ENCODE peak calls at places on chromosomes 1 and 21, in ten cellular contexts. N is mucosa of descending colon, J is HCT116, Z is thoracic aorta, D is cardiac muscle cell, I is brain microvascular endothelial cell, M is BJ, C is cardiac fibroblast, Q is right lobe of liver, G is fibroblast of lung. K is an unnamed sample.

GRCh38 chr1:38114231-38114630 is 67.6 kb upstream of the POU3F1 start:
- DNase-seq in N (no peak), J (no peak), Z (peak), D (no peak), I (no peak), M (no peak), C (no peak), Q (peak), G (peak), K (no peak)

GRCh38 chr1:238139713-238140112 is 249.0 kb upstream of the ZP4 start:
- DNase-seq in N (no peak), J (no peak), Z (no peak), D (no peak), I (no peak), M (no peak), C (no peak), Q (no peak), G (peak), K (no peak)

GRCh38 chr1:15026114-15026483 is 127.4 kb upstream of the TMEM51 start:
- DNase-seq in N (no peak), J (no peak), Z (no peak), D (no peak), I (no peak), M (no peak), C (no peak), Q (no peak), G (no peak), K (no peak)

GRCh38 chr1:151574575-151575529 is 34.7 kb downstream of the TUFT1 start:
- DNase-seq in N (no peak), J (peak), Z (no peak), D (no peak), I (peak), M (no peak), C (peak), Q (no peak), G (peak), K (no peak)

GRCh38 chr1:213443415-213443814 is 392.4 kb downstream of the RPS6KC1 start:
- DNase-seq in N (no peak), J (peak), Z (no peak), D (no peak), I (no peak), M (no peak), C (no peak), Q (no peak), G (no peak), K (no peak)

GRCh38 chr1:94721240-94721639 is 98.9 kb upstream of the SLC44A3 start:
- DNase-seq in N (no peak), J (no peak), Z (no peak), D (no peak), I (no peak), M (no peak), C (no peak), Q (no peak), G (no peak), K (no peak)

GRCh38 chr1:230824571-230825060 is 43.7 kb downstream of the C1orf198 start:
- DNase-seq in N (no peak), J (no peak), Z (no peak), D (no peak), I (no peak), M (no peak), C (peak), Q (no peak), G (peak), K (no peak)

GRCh38 chr1:117570988-117571409 is 34.8 kb upstream of the TENT5C start:
- DNase-seq in N (peak), J (no peak), Z (no peak), D (no peak), I (no peak), M (no peak), C (no peak), Q (no peak), G (no peak), K (no peak)

GRCh38 chr1:243712890-243713425 is 137.1 kb downstream of the AKT3 start:
- DNase-seq in N (no peak), J (peak), Z (no peak), D (no peak), I (no peak), M (no peak), C (peak), Q (no peak), G (peak), K (no peak)

GRCh38 chr1:108503062-108503740 is 53.1 kb downstream of the NBPF6 start:
- DNase-seq in N (no peak), J (no peak), Z (no peak), D (peak), I (peak), M (peak), C (peak), Q (no peak), G (peak), K (no peak)

GRCh38 chr1:45097944-45098343 is 85.9 kb downstream of the UROD start:
- DNase-seq in N (no peak), J (no peak), Z (no peak), D (no peak), I (peak), M (no peak), C (peak), Q (no peak), G (no peak), K (no peak)

GRCh38 chr1:28256197-28256827 is 3.0 kb upstream of the SESN2 start:
- DNase-seq in N (no peak), J (no peak), Z (no peak), D (no peak), I (no peak), M (no peak), C (no peak), Q (no peak), G (no peak), K (no peak)

GRCh38 chr21:42061195-42061865 is 9.8 kb upstream of the UMODL1 start:
- DNase-seq in N (peak), J (no peak), Z (no peak), D (no peak), I (no peak), M (no peak), C (no peak), Q (peak), G (no peak), K (no peak)

GRCh38 chr1:212560933-212561460 is 47.6 kb upstream of the ATF3 start:
- DNase-seq in N (no peak), J (no peak), Z (no peak), D (no peak), I (no peak), M (no peak), C (no peak), Q (no peak), G (no peak), K (no peak)

GRCh38 chr1:203219171-203219570 is 10.3 kb downstream of the CHIT1 start:
- DNase-seq in N (no peak), J (no peak), Z (no peak), D (no peak), I (no peak), M (no peak), C (no peak), Q (no peak), G (no peak), K (no peak)

GRCh38 chr1:204530932-204531331 is 14.7 kb downstream of the MDM4 start:
- DNase-seq in N (no peak), J (no peak), Z (no peak), D (no peak), I (no peak), M (no peak), C (no peak), Q (no peak), G (no peak), K (no peak)

DNA sequence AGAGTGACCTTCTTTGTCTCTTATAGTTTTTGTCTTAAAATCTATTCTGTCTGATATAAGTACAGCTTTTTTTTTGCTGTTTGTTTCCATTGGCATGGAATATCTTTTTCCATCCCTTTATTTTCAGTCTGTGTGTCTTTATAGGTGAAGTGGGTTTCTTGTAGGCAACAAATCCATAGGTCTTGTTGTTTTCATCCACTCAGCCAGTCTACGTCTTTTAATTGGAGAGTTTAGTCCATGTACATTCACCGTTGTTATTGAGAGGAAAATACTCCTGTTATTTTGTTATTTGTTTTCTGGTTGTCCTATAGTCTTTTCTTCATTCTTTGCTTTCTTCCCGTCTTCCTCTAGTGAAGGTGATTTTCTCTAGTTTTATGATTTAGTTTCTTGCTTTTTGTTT is 115.9 kb downstream of the IFI44 start:
- DNase-seq in N (no peak), J (no peak), Z (no peak), D (no peak), I (no peak), M (no peak), C (no peak), Q (no peak), G (no peak), K (no peak)
- TF ChIP-seq CTCF in N (no peak), J (no peak), Z (no peak), D (no peak), I (no peak), M (no peak), C (no peak), Q (no peak), G (no peak), K (no peak)

DNA sequence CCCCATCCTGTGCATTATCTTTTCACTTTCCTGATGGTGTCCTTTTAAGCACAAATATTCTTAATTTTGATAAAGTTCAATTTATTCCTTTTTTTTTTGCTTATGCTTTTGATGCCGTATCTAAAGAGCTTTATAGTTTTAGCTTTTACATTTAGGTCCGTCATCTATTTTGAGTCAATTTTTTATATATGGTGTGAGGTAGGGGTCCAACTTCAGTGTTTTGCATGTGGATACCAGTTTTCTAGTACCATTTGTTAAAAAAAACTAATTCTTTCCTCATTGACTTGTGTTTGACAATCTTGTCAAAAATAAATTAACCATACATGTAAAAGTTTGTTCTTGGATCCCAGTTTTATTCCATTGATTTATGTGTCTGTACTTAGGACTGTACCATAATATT is 4.9 kb downstream of the MTF2 start:
- DNase-seq in N (no peak), J (no peak), Z (no peak), D (no peak), I (no peak), M (no peak), C (no peak), Q (no peak), G (no peak), K (no peak)
- TF ChIP-seq CTCF in N (no peak), J (no peak), Z (no peak), D (no peak), I (no peak), M (no peak), C (no peak), Q (no peak), G (no peak), K (no peak)

DNA sequence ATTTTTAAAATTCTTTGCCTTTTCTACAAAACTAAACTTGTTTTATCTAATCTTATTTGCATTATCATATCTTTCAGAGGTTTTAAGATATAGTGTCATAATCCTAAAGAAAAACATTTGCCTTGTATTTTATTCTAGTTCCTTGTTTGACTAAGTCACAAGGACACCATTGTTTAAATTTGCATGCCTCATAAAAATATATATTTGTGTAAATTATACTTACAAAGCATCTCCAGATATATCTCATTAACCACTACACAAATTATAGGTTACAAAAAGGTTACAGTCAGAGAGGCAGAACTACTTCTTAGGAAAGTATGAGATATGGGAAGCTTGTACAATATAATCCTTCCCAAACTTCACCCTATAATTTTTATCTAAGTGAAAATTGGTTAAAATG is 4.2 kb upstream of the RGS13 start:
- DNase-seq in N (no peak), J (no peak), Z (no peak), D (no peak), I (no peak), M (no peak), C (no peak), Q (no peak), G (no peak), K (no peak)
- TF ChIP-seq CTCF in N (no peak), J (no peak), Z (no peak), D (no peak), I (no peak), M (no peak), C (no peak), Q (no peak), G (no peak), K (no peak)

DNA sequence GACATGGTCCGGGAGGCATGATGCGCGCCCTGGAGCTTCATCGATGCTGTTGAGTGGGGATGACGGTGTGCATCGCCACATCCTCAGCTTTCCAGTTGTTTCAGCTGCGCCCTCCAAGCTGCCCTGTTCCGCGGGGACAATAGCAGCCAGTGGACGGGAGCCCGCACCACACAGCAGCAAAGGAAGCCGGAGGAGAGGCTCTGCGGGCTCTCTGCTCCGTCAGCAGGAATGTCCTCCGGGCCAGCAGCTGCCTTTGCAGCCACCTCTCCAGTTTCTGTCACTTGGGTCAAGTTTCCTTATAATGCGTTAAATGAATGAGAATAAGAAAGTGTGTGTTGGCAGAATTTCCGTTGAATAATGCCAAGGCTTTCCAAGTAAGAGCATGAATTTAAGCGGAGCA is 263.2 kb downstream of the KIF26B start:
- DNase-seq in N (no peak), J (no peak), Z (no peak), D (no peak), I (no peak), M (no peak), C (no peak), Q (no peak), G (no peak), K (no peak)
- TF ChIP-seq CTCF in N (no peak), J (no peak), Z (no peak), D (no peak), I (no peak), M (no peak), C (no peak), Q (no peak), G (no peak), K (no peak)

GRCh38 chr21:30434033-30434631 is 4.1 kb downstream of the KRTAP13-4 start:
- DNase-seq in N (no peak), J (no peak), Z (no peak), D (peak), I (peak), M (no peak), C (peak), Q (no peak), G (peak), K (no peak)
- TF ChIP-seq CTCF in N (peak), J (peak), Z (peak), D (peak), I (peak), M (no peak), C (peak), Q (peak), G (peak), K (no peak)